ENCODE peak calls at places on chromosomes 13 and 19, in eight cellular contexts. H, W, N, V, T, Z, U and B are unnamed samples.

GRCh38 chr13:40640845-40641458 is 25.5 kb downstream of the FOXO1 start:
- DNase-seq in W (no peak), T (no peak), U (no peak), V (peak), N (no peak), Z (no peak), H (peak), B (no peak)

GRCh38 chr13:59677966-59678814 is 485.5 kb downstream of the DIAPH3 start:
- DNase-seq in V (no peak), Z (peak), U (no peak), H (peak), T (no peak), N (no peak), W (no peak), B (no peak)

GRCh38 chr13:113785051-113786010 is 26.3 kb downstream of the TMEM255B start:
- DNase-seq in W (no peak), N (no peak), T (peak), V (no peak), Z (peak), H (no peak), U (peak), B (no peak)

GRCh38 chr13:41317243-41317642 is 6.2 kb downstream of the NAA16 start:
- DNase-seq in V (no peak), H (no peak), T (no peak), N (no peak), Z (no peak), W (no peak), U (no peak), B (no peak)

GRCh38 chr19:32450217-32450616 is 44.6 kb downstream of the DPY19L3 start:
- DNase-seq in Z (no peak), H (no peak), V (no peak), W (no peak), T (no peak), U (no peak), N (no peak), B (no peak)

GRCh38 chr13:52670726-52671125 is 18.1 kb downstream of the SUGT1 start:
- DNase-seq in T (no peak), W (no peak), H (no peak), N (no peak), U (no peak), V (no peak), Z (no peak), B (no peak)

GRCh38 chr19:30682576-30683536 is 310.7 kb downstream of the ZNF536 start:
- DNase-seq in H (peak), Z (peak), W (peak), U (peak), N (no peak), V (peak), T (peak), B (peak)

GRCh38 chr19:2547033-2547680 is 71.2 kb downstream of the GADD45B start:
- DNase-seq in T (no peak), H (no peak), U (no peak), V (no peak), Z (peak), N (no peak), W (no peak), B (no peak)

GRCh38 chr19:32615569-32615968 is 34.6 kb downstream of the PDCD5 start:
- DNase-seq in W (no peak), T (no peak), U (no peak), N (no peak), V (no peak), Z (no peak), H (no peak), B (no peak)